ENCODE peak calls at places on chromosome 18, in seven cellular contexts. One of them, this sample, is unnamed.

GRCh38 chr18:26863921-26864497 is 1.5 kb downstream of the AQP4 start:
- DNase-seq in tibial artery: no peak
- DNase-seq in heart right ventricle: no peak
- DNase-seq in mesenchymal stem cell: no peak
- DNase-seq in HCT116: no peak
- DNase-seq in aorta: no peak
- DNase-seq in colonic mucosa: no peak
- DNase-seq in this sample: peak; percentile 29

GRCh38 chr18:77218642-77219041 is 31.0 kb upstream of the GALR1 start:
- DNase-seq in tibial artery: no peak
- DNase-seq in heart right ventricle: no peak
- DNase-seq in mesenchymal stem cell: no peak
- DNase-seq in HCT116: no peak
- DNase-seq in aorta: no peak
- DNase-seq in colonic mucosa: no peak
- DNase-seq in this sample: no peak

GRCh38 chr18:48405108-48405507 is 4.1 kb downstream of the ZBTB7C start:
- DNase-seq in tibial artery: no peak
- DNase-seq in heart right ventricle: no peak
- DNase-seq in mesenchymal stem cell: peak; percentile 5
- DNase-seq in HCT116: no peak
- DNase-seq in aorta: no peak
- DNase-seq in colonic mucosa: no peak
- DNase-seq in this sample: no peak

GRCh38 chr18:49011291-49011746 is 60.6 kb upstream of the SMAD7 start:
- DNase-seq in tibial artery: peak; percentile 63
- DNase-seq in heart right ventricle: no peak
- DNase-seq in mesenchymal stem cell: no peak
- DNase-seq in HCT116: no peak
- DNase-seq in aorta: peak; percentile 55
- DNase-seq in colonic mucosa: no peak
- DNase-seq in this sample: no peak

GRCh38 chr18:76209597-76209996 is 285.4 kb downstream of the ZNF516 start:
- DNase-seq in tibial artery: no peak
- DNase-seq in heart right ventricle: no peak
- DNase-seq in mesenchymal stem cell: no peak
- DNase-seq in HCT116: no peak
- DNase-seq in aorta: no peak
- DNase-seq in colonic mucosa: no peak
- DNase-seq in this sample: no peak

GRCh38 chr18:33040213-33040612 is 267.4 kb upstream of the KLHL14 start:
- DNase-seq in tibial artery: no peak
- DNase-seq in heart right ventricle: no peak
- DNase-seq in mesenchymal stem cell: peak; percentile 2
- DNase-seq in HCT116: no peak
- DNase-seq in aorta: no peak
- DNase-seq in colonic mucosa: no peak
- DNase-seq in this sample: no peak

GRCh38 chr18:56028514-56028913 is 440.5 kb upstream of the TCF4 start:
- DNase-seq in tibial artery: no peak
- DNase-seq in heart right ventricle: no peak
- DNase-seq in mesenchymal stem cell: peak; percentile 20
- DNase-seq in HCT116: no peak
- DNase-seq in aorta: no peak
- DNase-seq in colonic mucosa: no peak
- DNase-seq in this sample: no peak

GRCh38 chr18:37389684-37390368 is 175.8 kb downstream of the CELF4 start:
- DNase-seq in tibial artery: no peak
- DNase-seq in heart right ventricle: no peak
- DNase-seq in mesenchymal stem cell: no peak
- DNase-seq in HCT116: no peak
- DNase-seq in aorta: no peak
- DNase-seq in colonic mucosa: no peak
- DNase-seq in this sample: no peak

GRCh38 chr18:23135679-23136325 is 517 bp downstream of the CABLES1 start:
- DNase-seq in tibial artery: no peak
- DNase-seq in heart right ventricle: peak; percentile 53
- DNase-seq in mesenchymal stem cell: peak; percentile 48
- DNase-seq in HCT116: no peak
- DNase-seq in aorta: peak; percentile 85
- DNase-seq in colonic mucosa: peak; percentile 28
- DNase-seq in this sample: peak; percentile 37

GRCh38 chr18:9902832-9903231 is 11.0 kb upstream of the VAPA start:
- DNase-seq in tibial artery: no peak
- DNase-seq in heart right ventricle: peak; percentile 39
- DNase-seq in mesenchymal stem cell: peak; percentile 41
- DNase-seq in HCT116: no peak
- DNase-seq in aorta: no peak
- DNase-seq in colonic mucosa: no peak
- DNase-seq in this sample: no peak

GRCh38 chr18:21402272-21402671 is 160.2 kb downstream of the GREB1L start:
- DNase-seq in tibial artery: no peak
- DNase-seq in heart right ventricle: no peak
- DNase-seq in mesenchymal stem cell: no peak
- DNase-seq in HCT116: no peak
- DNase-seq in aorta: no peak
- DNase-seq in colonic mucosa: no peak
- DNase-seq in this sample: no peak

GRCh38 chr18:37572736-37573135 is 7.1 kb upstream of the CELF4 start:
- DNase-seq in tibial artery: no peak
- DNase-seq in heart right ventricle: no peak
- DNase-seq in mesenchymal stem cell: no peak
- DNase-seq in HCT116: no peak
- DNase-seq in aorta: no peak
- DNase-seq in colonic mucosa: peak; percentile 5
- DNase-seq in this sample: no peak

GRCh38 chr18:75130591-75131274 is 78.2 kb downstream of the PTGR3 start:
- DNase-seq in tibial artery: peak; percentile 29
- DNase-seq in heart right ventricle: no peak
- DNase-seq in mesenchymal stem cell: no peak
- DNase-seq in HCT116: no peak
- DNase-seq in aorta: no peak
- DNase-seq in colonic mucosa: peak; percentile 13
- DNase-seq in this sample: no peak

GRCh38 chr18:7908686-7909299 is 341.7 kb downstream of the PTPRM start:
- DNase-seq in tibial artery: no peak
- DNase-seq in heart right ventricle: no peak
- DNase-seq in mesenchymal stem cell: no peak
- DNase-seq in HCT116: no peak
- DNase-seq in aorta: no peak
- DNase-seq in colonic mucosa: no peak
- DNase-seq in this sample: no peak

GRCh38 chr18:49757513-49758262 is 55.6 kb downstream of the ACAA2 start:
- DNase-seq in tibial artery: no peak
- DNase-seq in heart right ventricle: no peak
- DNase-seq in mesenchymal stem cell: no peak
- DNase-seq in HCT116: peak; percentile 28
- DNase-seq in aorta: no peak
- DNase-seq in colonic mucosa: peak; percentile 60
- DNase-seq in this sample: no peak

GRCh38 chr18:49016648-49017539 is 66.1 kb upstream of the SMAD7 start:
- DNase-seq in tibial artery: peak; percentile 70
- DNase-seq in heart right ventricle: no peak
- DNase-seq in mesenchymal stem cell: peak; percentile 90
- DNase-seq in HCT116: peak; percentile 60
- DNase-seq in aorta: peak; percentile 82
- DNase-seq in colonic mucosa: peak; percentile 18
- DNase-seq in this sample: peak; percentile 51

GRCh38 chr18:37409870-37410269 is 155.7 kb downstream of the CELF4 start:
- DNase-seq in tibial artery: no peak
- DNase-seq in heart right ventricle: no peak
- DNase-seq in mesenchymal stem cell: no peak
- DNase-seq in HCT116: no peak
- DNase-seq in aorta: no peak
- DNase-seq in colonic mucosa: no peak
- DNase-seq in this sample: no peak

GRCh38 chr18:35501369-35501768 is 3.6 kb upstream of the INO80C start:
- DNase-seq in tibial artery: no peak
- DNase-seq in heart right ventricle: no peak
- DNase-seq in mesenchymal stem cell: no peak
- DNase-seq in HCT116: no peak
- DNase-seq in aorta: no peak
- DNase-seq in colonic mucosa: no peak
- DNase-seq in this sample: no peak

GRCh38 chr18:46148810-46149209 is 44.6 kb downstream of the HAUS1 start:
- DNase-seq in tibial artery: no peak
- DNase-seq in heart right ventricle: no peak
- DNase-seq in mesenchymal stem cell: peak; percentile 66
- DNase-seq in HCT116: no peak
- DNase-seq in aorta: no peak
- DNase-seq in colonic mucosa: peak; percentile 42
- DNase-seq in this sample: peak; percentile 38

GRCh38 chr18:56637897-56638231 is 528 bp downstream of the TXNL1 start:
- DNase-seq in tibial artery: peak; percentile 70
- DNase-seq in heart right ventricle: no peak
- DNase-seq in mesenchymal stem cell: peak; percentile 25
- DNase-seq in HCT116: no peak
- DNase-seq in aorta: peak; percentile 75
- DNase-seq in colonic mucosa: no peak
- DNase-seq in this sample: no peak

GRCh38 chr18:43486462-43486861 is 209.2 kb upstream of the SYT4 start:
- DNase-seq in tibial artery: no peak
- DNase-seq in heart right ventricle: no peak
- DNase-seq in mesenchymal stem cell: no peak
- DNase-seq in HCT116: peak; percentile 1
- DNase-seq in aorta: no peak
- DNase-seq in colonic mucosa: no peak
- DNase-seq in this sample: no peak

GRCh38 chr18:45518770-45519169 is 96.5 kb upstream of the SLC14A2 start:
- DNase-seq in tibial artery: no peak
- DNase-seq in heart right ventricle: no peak
- DNase-seq in mesenchymal stem cell: no peak
- DNase-seq in HCT116: no peak
- DNase-seq in aorta: no peak
- DNase-seq in colonic mucosa: no peak
- DNase-seq in this sample: no peak

GRCh38 chr18:57856128-57856527 is 53.0 kb upstream of the ATP8B1 start:
- DNase-seq in tibial artery: no peak
- DNase-seq in heart right ventricle: no peak
- DNase-seq in mesenchymal stem cell: no peak
- DNase-seq in HCT116: no peak
- DNase-seq in aorta: no peak
- DNase-seq in colonic mucosa: no peak
- DNase-seq in this sample: no peak
- H3K27me3 ChIP-seq in tibial artery: no peaks in the 10 kb centered on the region
- H3K27me3 ChIP-seq in heart right ventricle: no peaks in the 10 kb centered on the region
- H3K27me3 ChIP-seq in mesenchymal stem cell: no peaks in the 10 kb centered on the region
- H3K27me3 ChIP-seq in HCT116: no peaks in the 10 kb centered on the region
- H3K27me3 ChIP-seq in aorta: no peaks in the 10 kb centered on the region
- H3K27me3 ChIP-seq in colonic mucosa: no peaks in the 10 kb centered on the region
- H3K27me3 ChIP-seq in this sample: no peaks in the 10 kb centered on the region

GRCh38 chr18:62326646-62327348 is 1.7 kb downstream of the TNFRSF11A start:
- DNase-seq in tibial artery: no peak
- DNase-seq in heart right ventricle: no peak
- DNase-seq in mesenchymal stem cell: no peak
- DNase-seq in HCT116: no peak
- DNase-seq in aorta: no peak
- DNase-seq in colonic mucosa: no peak
- DNase-seq in this sample: no peak

GRCh38 chr18:62324917-62325805 is at the start of gene TNFRSF11A:
- DNase-seq in tibial artery: no peak
- DNase-seq in heart right ventricle: peak; percentile 42
- DNase-seq in mesenchymal stem cell: peak; percentile 4
- DNase-seq in HCT116: no peak
- DNase-seq in aorta: no peak
- DNase-seq in colonic mucosa: peak; percentile 80
- DNase-seq in this sample: peak; percentile 39

GRCh38 chr18:62327977-62328376 is 2.9 kb downstream of the TNFRSF11A start:
- DNase-seq in tibial artery: no peak
- DNase-seq in heart right ventricle: no peak
- DNase-seq in mesenchymal stem cell: no peak
- DNase-seq in HCT116: no peak
- DNase-seq in aorta: no peak
- DNase-seq in colonic mucosa: peak; percentile 73
- DNase-seq in this sample: no peak

GRCh38 chr18:62324355-62324828 is 718 bp upstream of the TNFRSF11A start:
- DNase-seq in tibial artery: no peak
- DNase-seq in heart right ventricle: no peak
- DNase-seq in mesenchymal stem cell: no peak
- DNase-seq in HCT116: no peak
- DNase-seq in aorta: no peak
- DNase-seq in colonic mucosa: no peak
- DNase-seq in this sample: no peak

DNA sequence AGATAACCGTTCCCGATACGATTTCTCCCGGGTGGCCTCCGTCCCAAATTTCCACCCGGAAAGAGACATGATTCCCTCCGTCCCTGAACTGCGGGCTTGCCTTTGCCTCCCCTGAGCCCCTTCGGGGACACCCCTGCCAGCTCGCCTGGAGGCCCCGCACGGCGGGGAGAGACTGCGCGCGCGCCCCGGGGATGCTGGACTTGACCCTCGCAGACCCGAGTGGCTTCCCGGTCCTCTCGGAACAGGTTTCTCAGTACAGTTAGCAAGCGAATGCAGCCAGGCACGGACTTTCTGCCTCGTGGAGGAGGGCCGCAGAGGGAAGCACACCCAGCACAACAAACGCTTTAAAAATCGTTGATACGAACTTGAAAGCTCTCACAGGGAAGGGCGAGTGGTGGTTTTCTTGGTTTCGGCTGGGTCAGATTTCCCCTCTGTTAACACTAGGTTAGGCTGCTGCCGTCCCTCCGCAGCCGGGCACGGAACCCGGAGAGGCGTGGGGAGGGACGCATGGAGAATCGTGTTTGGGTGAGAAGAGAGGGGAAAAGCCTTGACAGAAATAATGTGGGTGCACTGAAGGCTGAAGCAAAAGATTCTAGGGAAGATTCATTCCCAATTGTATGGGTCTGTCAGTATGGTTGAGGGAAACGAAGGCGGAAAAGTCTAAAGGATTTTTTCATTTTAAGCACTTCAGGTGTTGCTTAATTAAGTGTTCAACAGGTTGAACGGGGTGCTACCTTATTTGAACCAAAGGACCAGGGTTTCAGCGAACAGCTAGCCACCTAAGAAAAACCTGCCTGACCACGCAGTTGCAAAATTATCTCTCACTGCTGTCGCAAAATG is 916 bp downstream of the TNFRSF11A start:
- DNase-seq in tibial artery: no peak
- DNase-seq in heart right ventricle: no peak
- DNase-seq in mesenchymal stem cell: peak; percentile 26
- DNase-seq in HCT116: no peak
- DNase-seq in aorta: no peak
- DNase-seq in colonic mucosa: no peak
- DNase-seq in this sample: no peak
- H3K27me3 ChIP-seq in tibial artery: no peaks in the 10 kb centered on the region
- H3K27me3 ChIP-seq in heart right ventricle: peaks cover 68% of the 10 kb centered on the region
- H3K27me3 ChIP-seq in mesenchymal stem cell: peaks cover 76% of the 10 kb centered on the region
- H3K27me3 ChIP-seq in HCT116: peaks cover 29% of the 10 kb centered on the region
- H3K27me3 ChIP-seq in aorta: no peaks in the 10 kb centered on the region
- H3K27me3 ChIP-seq in colonic mucosa: peaks cover 8% of the 10 kb centered on the region
- H3K27me3 ChIP-seq in this sample: no peaks in the 10 kb centered on the region

GRCh38 chr18:78517328-78517727 is 462.3 kb upstream of the SALL3 start:
- DNase-seq in tibial artery: no peak
- DNase-seq in heart right ventricle: no peak
- DNase-seq in mesenchymal stem cell: no peak
- DNase-seq in HCT116: no peak
- DNase-seq in aorta: no peak
- DNase-seq in colonic mucosa: no peak
- DNase-seq in this sample: no peak
- H3K27me3 ChIP-seq in tibial artery: no peaks in the 10 kb centered on the region
- H3K27me3 ChIP-seq in heart right ventricle: no peaks in the 10 kb centered on the region
- H3K27me3 ChIP-seq in mesenchymal stem cell: no peaks in the 10 kb centered on the region
- H3K27me3 ChIP-seq in HCT116: no peaks in the 10 kb centered on the region
- H3K27me3 ChIP-seq in aorta: no peaks in the 10 kb centered on the region
- H3K27me3 ChIP-seq in colonic mucosa: no peaks in the 10 kb centered on the region
- H3K27me3 ChIP-seq in this sample: no peaks in the 10 kb centered on the region

GRCh38 chr18:28178720-28179119 is 1.8 kb upstream of the CDH2 start:
- DNase-seq in tibial artery: no peak
- DNase-seq in heart right ventricle: no peak
- DNase-seq in mesenchymal stem cell: peak; percentile 25
- DNase-seq in HCT116: no peak
- DNase-seq in aorta: no peak
- DNase-seq in colonic mucosa: no peak
- DNase-seq in this sample: no peak
- H3K27me3 ChIP-seq in tibial artery: no peaks in the 10 kb centered on the region
- H3K27me3 ChIP-seq in heart right ventricle: peaks cover 15% of the 10 kb centered on the region
- H3K27me3 ChIP-seq in mesenchymal stem cell: peaks cover 8% of the 10 kb centered on the region
- H3K27me3 ChIP-seq in HCT116: no peaks in the 10 kb centered on the region
- H3K27me3 ChIP-seq in aorta: no peaks in the 10 kb centered on the region
- H3K27me3 ChIP-seq in colonic mucosa: peaks cover 44% of the 10 kb centered on the region
- H3K27me3 ChIP-seq in this sample: peaks cover 6% of the 10 kb centered on the region